ENCODE peak calls at places on chromosomes 13 and 19, in seven cellular contexts. B is AG09309; F is lower leg skin; N is adrenal gland; I is CD8-positive, alpha-beta T cell; Z is pancreas; D is cardiac muscle cell. Q is an unnamed sample.

GRCh38 chr13:50989476-50989875 is 79.9 kb downstream of the RNASEH2B start:
- DNase-seq in D (peak), F (no peak), N (no peak), Z (no peak), I (no peak), B (no peak), Q (no peak)

GRCh38 chr19:23318143-23318542 is 67.9 kb upstream of the ZNF724 start:
- DNase-seq in I (no peak), B (no peak), D (no peak), N (no peak), Z (no peak), F (no peak), Q (no peak)

GRCh38 chr13:109873351-109874123 is 87.2 kb upstream of the IRS2 start:
- DNase-seq in N (no peak), B (no peak), I (no peak), F (no peak), D (no peak), Z (no peak), Q (no peak)

GRCh38 chr13:50574731-50575130 is 268.8 kb downstream of the DLEU7 start:
- DNase-seq in D (peak), N (no peak), F (no peak), B (peak), I (no peak), Z (no peak), Q (peak)

GRCh38 chr13:29480893-29481525 is 114.5 kb downstream of the SLC7A1 start:
- DNase-seq in I (no peak), D (no peak), Z (no peak), F (no peak), B (no peak), N (no peak), Q (no peak)

GRCh38 chr19:10018786-10019185 is 5.5 kb downstream of the RDH8 start:
- DNase-seq in N (no peak), I (no peak), Z (no peak), F (no peak), B (no peak), D (no peak), Q (no peak)

GRCh38 chr13:24654741-24655140 is 25.5 kb upstream of the ATP12A start:
- DNase-seq in D (peak), F (peak), N (no peak), I (no peak), B (peak), Z (no peak), Q (no peak)

GRCh38 chr19:39411006-39411831 is 1.2 kb upstream of the PLEKHG2 start:
- DNase-seq in F (peak), D (peak), I (no peak), Z (peak), B (no peak), N (no peak), Q (peak)

GRCh38 chr13:47437411-47437810 is 540.6 kb upstream of the HTR2A start:
- DNase-seq in N (no peak), D (no peak), B (peak), I (no peak), Z (no peak), F (no peak), Q (no peak)

GRCh38 chr19:6711605-6712004 is 8.8 kb downstream of the C3 start:
- DNase-seq in Z (no peak), D (no peak), I (no peak), B (no peak), F (no peak), N (no peak), Q (no peak)

GRCh38 chr13:59877933-59878332 is 285.8 kb downstream of the DIAPH3 start:
- DNase-seq in Z (no peak), F (no peak), N (no peak), B (peak), D (peak), I (no peak), Q (peak)

GRCh38 chr19:29504454-29504853 is 21.3 kb upstream of the VSTM2B start:
- DNase-seq in F (no peak), Z (no peak), D (no peak), I (no peak), B (no peak), N (no peak), Q (no peak)

GRCh38 chr19:44925114-44925891 is 10.9 kb downstream of the APOC1 start:
- DNase-seq in Z (peak), B (peak), D (peak), F (peak), N (peak), I (no peak), Q (peak)

GRCh38 chr19:29841559-29842367 is 30.0 kb downstream of the CCNE1 start:
- DNase-seq in F (no peak), D (peak), Z (no peak), N (no peak), B (no peak), I (no peak), Q (no peak)

GRCh38 chr13:107185889-107186288 is 618.0 kb upstream of the ARGLU1 start:
- DNase-seq in Z (no peak), N (no peak), F (no peak), B (no peak), D (peak), I (no peak), Q (no peak)

GRCh38 chr19:10316229-10317044 is 622 bp upstream of the FDX2 start:
- DNase-seq in D (no peak), I (no peak), N (no peak), Z (no peak), B (no peak), F (no peak), Q (no peak)

GRCh38 chr13:81395368-81395767 is 1054.4 kb upstream of the SPRY2 start:
- DNase-seq in Z (no peak), F (no peak), B (no peak), N (no peak), I (no peak), D (peak), Q (no peak)

GRCh38 chr19:28737526-28737925 is 475.4 kb downstream of the UQCRFS1 start:
- DNase-seq in N (no peak), B (no peak), I (no peak), D (peak), F (no peak), Z (no peak), Q (no peak)

GRCh38 chr19:308471-309205 is 17.4 kb upstream of the PLPP2 start:
- DNase-seq in N (no peak), I (no peak), F (peak), Z (no peak), B (no peak), D (no peak), Q (no peak)

GRCh38 chr13:24851546-24851945 is 87.6 kb downstream of the RNF17 start:
- DNase-seq in Z (no peak), F (no peak), N (no peak), B (no peak), D (peak), I (no peak), Q (peak)

GRCh38 chr19:39970424-39970673 is 616 bp upstream of the PSMC4 start:
- DNase-seq in B (no peak), I (no peak), Z (no peak), D (no peak), N (no peak), F (no peak), Q (no peak)

GRCh38 chr19:38650911-38651584 is 3.6 kb downstream of the ACTN4 start:
- DNase-seq in F (no peak), D (peak), B (no peak), N (no peak), I (no peak), Z (no peak), Q (peak)

GRCh38 chr13:61500176-61500575 is 84.5 kb upstream of the PCDH20 start:
- DNase-seq in Z (no peak), N (no peak), D (no peak), F (no peak), I (no peak), B (no peak), Q (no peak)

GRCh38 chr13:23622991-23623390 is 52.8 kb downstream of the TNFRSF19 start:
- DNase-seq in D (no peak), N (no peak), Z (no peak), I (no peak), F (no peak), B (no peak), Q (no peak)

GRCh38 chr19:22332924-22333323 is 46.7 kb downstream of the ZNF729 start:
- DNase-seq in I (no peak), Z (no peak), N (no peak), B (no peak), F (no peak), D (no peak), Q (no peak)

GRCh38 chr19:7333198-7334118 is 15.3 kb upstream of the ARHGEF18 start:
- DNase-seq in N (no peak), I (no peak), Z (no peak), B (no peak), D (peak), F (no peak), Q (no peak)

GRCh38 chr19:45630463-45630862 is 8.7 kb downstream of the EML2 start:
- DNase-seq in N (no peak), Z (no peak), D (peak), I (no peak), F (no peak), B (peak), Q (peak)

GRCh38 chr13:44758595-44759221 is 182.6 kb upstream of the TSC22D1 start:
- DNase-seq in I (no peak), Z (no peak), B (peak), F (no peak), N (no peak), D (peak), Q (peak)

GRCh38 chr13:80498433-80498832 is 157.5 kb upstream of the SPRY2 start:
- DNase-seq in N (no peak), Z (no peak), F (no peak), B (no peak), I (no peak), D (no peak), Q (no peak)

GRCh38 chr19:10748924-10749434 is 31.1 kb downstream of the DNM2 start:
- DNase-seq in B (no peak), Z (peak), I (no peak), N (peak), D (peak), F (no peak), Q (no peak)

GRCh38 chr13:98999635-98999952 is 21.7 kb upstream of the DOCK9 start:
- DNase-seq in D (peak), I (no peak), Z (no peak), F (no peak), B (no peak), N (no peak), Q (no peak)

GRCh38 chr13:71632721-71633120 is 234.3 kb downstream of the DACH1 start:
- DNase-seq in F (no peak), N (no peak), I (no peak), D (no peak), B (no peak), Z (no peak), Q (no peak)

GRCh38 chr13:88643233-88643632 is 972.1 kb downstream of the SLITRK5 start:
- DNase-seq in I (no peak), N (no peak), Z (no peak), D (no peak), B (no peak), F (no peak), Q (no peak)

GRCh38 chr13:39452412-39452811 is 150.6 kb downstream of the LHFPL6 start:
- DNase-seq in F (no peak), I (no peak), D (peak), B (no peak), Z (no peak), N (no peak), Q (no peak)

GRCh38 chr19:16376649-16377048 is 52.0 kb downstream of the KLF2 start:
- DNase-seq in Z (no peak), N (no peak), D (no peak), B (no peak), I (peak), F (no peak), Q (no peak)

GRCh38 chr19:40147693-40148347 is 43.4 kb upstream of the MAP3K10 start:
- DNase-seq in Z (no peak), N (no peak), B (peak), F (peak), I (no peak), D (peak), Q (peak)

GRCh38 chr13:105213512-105213911 is 1322.0 kb downstream of the EFNB2 start:
- DNase-seq in I (no peak), B (no peak), F (no peak), N (no peak), D (peak), Z (no peak), Q (no peak)

GRCh38 chr19:46635920-46636761 is at the start of gene GNG8:
- DNase-seq in N (no peak), D (no peak), F (no peak), B (no peak), Z (no peak), I (no peak), Q (no peak)
- H3K4me3 ChIP-seq in N (no peak), D (peak), F (no peak), B (no peak), Z (no peak), I (no peak), Q (no peak)

DNA sequence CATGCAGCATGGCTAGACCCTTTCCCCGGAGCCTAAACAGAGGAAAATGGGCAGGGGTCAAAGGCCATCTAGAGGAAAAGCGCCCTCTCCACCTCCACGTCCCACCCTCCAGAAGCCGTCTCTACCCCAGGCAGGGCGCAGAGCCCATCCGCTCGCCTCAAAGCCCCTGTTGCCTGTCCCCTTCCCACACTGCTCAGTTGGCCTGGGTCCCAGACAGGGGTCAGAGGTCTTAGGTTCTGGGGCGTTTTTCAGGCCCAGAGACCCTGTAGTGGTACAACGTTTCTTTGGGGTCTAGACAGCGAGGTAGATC is 285 bp downstream of the TMEM143 start:
- DNase-seq in D (no peak), N (peak), B (no peak), I (no peak), F (peak), Z (no peak), Q (no peak)
- H3K4me3 ChIP-seq in D (peak), N (peak), B (peak), I (peak), F (peak), Z (peak), Q (peak)

GRCh38 chr19:41563847-41564514 is 12.0 kb upstream of the CEACAM21 start:
- DNase-seq in B (no peak), D (no peak), I (no peak), N (no peak), Z (no peak), F (no peak), Q (no peak)
- H3K4me3 ChIP-seq in B (no peak), D (no peak), I (peak), N (no peak), Z (no peak), F (no peak), Q (no peak)

DNA sequence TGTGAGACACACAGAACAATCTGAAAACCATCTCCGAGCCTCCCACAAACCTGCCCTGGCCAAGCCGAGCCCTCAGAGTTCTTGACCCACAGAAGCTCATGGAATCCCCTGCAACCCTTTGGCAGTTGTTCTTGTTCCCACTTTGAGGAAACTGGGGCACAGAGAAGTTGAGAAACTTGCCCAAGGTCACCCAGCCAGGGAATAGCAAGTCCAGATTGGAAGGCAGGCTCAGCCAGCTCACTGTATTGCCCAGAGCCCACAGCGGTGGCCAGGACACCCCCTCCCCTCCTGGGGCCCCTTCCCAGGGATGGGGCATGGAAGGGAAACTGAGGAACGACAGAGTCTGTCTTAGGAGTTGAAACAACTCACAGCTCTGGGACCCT is 1.8 kb downstream of the ZSWIM4 start:
- DNase-seq in B (no peak), I (no peak), Z (no peak), F (no peak), D (no peak), N (no peak), Q (no peak)
- H3K4me3 ChIP-seq in B (peak), I (no peak), Z (peak), F (no peak), D (no peak), N (no peak), Q (peak)

Q was measured in skeletal muscle cell.